ENCODE peak calls at places on chromosomes 4 and X, in seven cellular contexts. C is NCI-H748 treated with DMSO at 0.1 percent for 48 hours, O is omental fat pad, Y is RPMI8226, S is caudate nucleus, B is foreskin fibroblast, M is GM04504. E is an unnamed sample.

GRCh38 chr4:98747659-98748091 is 89.3 kb upstream of the TSPAN5 start:
- DNase-seq in C (no peak), O (no peak), Y (no peak), S (no peak), B (no peak), M (no peak), E (no peak)

GRCh38 chr4:186201535-186202230 is 10.3 kb downstream of the CYP4V2 start:
- DNase-seq in C (no peak), O (no peak), Y (peak), S (no peak), B (peak), M (no peak), E (no peak)

GRCh38 chrX:48798318-48798717 is 3.5 kb upstream of the HDAC6 start:
- DNase-seq in C (no peak), O (no peak), Y (no peak), S (no peak), B (no peak), M (no peak), E (no peak)

GRCh38 chr4:18397681-18398080 is 376.1 kb upstream of the LCORL start:
- DNase-seq in C (no peak), O (no peak), Y (no peak), S (no peak), B (no peak), M (no peak), E (no peak)

GRCh38 chrX:111164728-111165127 is 68.7 kb downstream of the PAK3 start:
- DNase-seq in C (no peak), O (no peak), Y (no peak), S (no peak), B (no peak), M (no peak), E (no peak)

GRCh38 chr4:98260047-98260578 is 1.1 kb upstream of the RAP1GDS1 start:
- DNase-seq in C (peak), O (no peak), Y (peak), S (peak), B (no peak), M (peak), E (no peak)

GRCh38 chr4:27360651-27361347 is 500.2 kb downstream of the STIM2 start:
- DNase-seq in C (no peak), O (no peak), Y (no peak), S (no peak), B (peak), M (peak), E (no peak)

GRCh38 chr4:180557348-180557747 is 1685.9 kb upstream of the TENM3 start:
- DNase-seq in C (no peak), O (no peak), Y (no peak), S (no peak), B (no peak), M (no peak), E (no peak)

GRCh38 chr4:8202526-8203375 is 3.7 kb downstream of the SH3TC1 start:
- DNase-seq in C (no peak), O (no peak), Y (no peak), S (no peak), B (no peak), M (no peak), E (no peak)

GRCh38 chr4:85381968-85382367 is 93.0 kb upstream of the ARHGAP24 start:
- DNase-seq in C (no peak), O (no peak), Y (no peak), S (no peak), B (peak), M (no peak), E (no peak)

GRCh38 chr4:19239565-19239964 is 1012.1 kb upstream of the SLIT2 start:
- DNase-seq in C (no peak), O (no peak), Y (no peak), S (no peak), B (peak), M (no peak), E (no peak)

GRCh38 chr4:7625073-7625472 is 190.3 kb upstream of the PSAPL1 start:
- DNase-seq in C (no peak), O (no peak), Y (no peak), S (no peak), B (peak), M (peak), E (no peak)

GRCh38 chrX:151151668-151152267 is 24.6 kb upstream of the GPR50 start:
- DNase-seq in C (peak), O (no peak), Y (peak), S (no peak), B (peak), M (peak), E (peak)

GRCh38 chrX:20352504-20352903 is 85.8 kb upstream of the RPS6KA3 start:
- DNase-seq in C (no peak), O (no peak), Y (no peak), S (no peak), B (no peak), M (no peak), E (no peak)

GRCh38 chr4:167218022-167218608 is 16.2 kb downstream of the SPOCK3 start:
- DNase-seq in C (peak), O (no peak), Y (no peak), S (no peak), B (no peak), M (no peak), E (no peak)

GRCh38 chr4:176784816-176785215 is 7.9 kb downstream of the VEGFC start:
- DNase-seq in C (no peak), O (no peak), Y (no peak), S (no peak), B (no peak), M (no peak), E (no peak)

GRCh38 chr4:42654606-42655005 is 2.3 kb downstream of the ATP8A1 start:
- DNase-seq in C (no peak), O (no peak), Y (no peak), S (no peak), B (peak), M (peak), E (no peak)

GRCh38 chr4:188127157-188127874 is 11.9 kb upstream of the TRIML1 start:
- DNase-seq in C (no peak), O (no peak), Y (no peak), S (peak), B (peak), M (peak), E (no peak)

GRCh38 chr4:154164931-154165839 is 326.4 kb downstream of the DCHS2 start:
- DNase-seq in C (no peak), O (no peak), Y (peak), S (no peak), B (peak), M (peak), E (no peak)

GRCh38 chr4:140568507-140569306 is at the start of gene UCP1:
- DNase-seq in C (no peak), O (no peak), Y (no peak), S (no peak), B (peak), M (no peak), E (no peak)

GRCh38 chrX:79413009-79413408 is 45.9 kb upstream of the ITM2A start:
- DNase-seq in C (no peak), O (no peak), Y (peak), S (no peak), B (peak), M (no peak), E (no peak)

GRCh38 chr4:94934201-94934600 is 176.4 kb downstream of the BMPR1B start:
- DNase-seq in C (no peak), O (no peak), Y (no peak), S (no peak), B (peak), M (peak), E (no peak)

GRCh38 chr4:6308890-6309643 is 39.4 kb downstream of the WFS1 start:
- DNase-seq in C (no peak), O (no peak), Y (no peak), S (no peak), B (no peak), M (no peak), E (no peak)

GRCh38 chr4:125681240-125681639 is 366.5 kb downstream of the FAT4 start:
- DNase-seq in C (no peak), O (no peak), Y (no peak), S (no peak), B (no peak), M (no peak), E (no peak)

GRCh38 chr4:62644372-62644771 is 1444.2 kb downstream of the ADGRL3 start:
- DNase-seq in C (peak), O (no peak), Y (peak), S (no peak), B (no peak), M (no peak), E (no peak)

GRCh38 chr4:182680196-182680771 is 236.9 kb downstream of the DCTD start:
- DNase-seq in C (no peak), O (no peak), Y (no peak), S (no peak), B (no peak), M (no peak), E (no peak)

GRCh38 chr4:48237996-48238645 is 31.5 kb downstream of the TEC start:
- DNase-seq in C (no peak), O (no peak), Y (no peak), S (no peak), B (no peak), M (no peak), E (no peak)

GRCh38 chr4:59979061-59979460 is 1221.1 kb upstream of the ADGRL3 start:
- DNase-seq in C (no peak), O (no peak), Y (no peak), S (no peak), B (no peak), M (no peak), E (no peak)

GRCh38 chr4:103118171-103118570 is 18.5 kb upstream of the BDH2 start:
- DNase-seq in C (no peak), O (no peak), Y (no peak), S (no peak), B (no peak), M (no peak), E (no peak)

GRCh38 chr4:153573881-153574807 is 108.0 kb downstream of the TMEM131L start:
- DNase-seq in C (peak), O (peak), Y (peak), S (peak), B (peak), M (peak), E (peak)

GRCh38 chr4:74934016-74934821 is 1.3 kb downstream of the PARM1 start:
- DNase-seq in C (peak), O (no peak), Y (peak), S (peak), B (no peak), M (no peak), E (no peak)

GRCh38 chr4:103692615-103693014 is 27.2 kb downstream of the TACR3 start:
- DNase-seq in C (no peak), O (no peak), Y (no peak), S (no peak), B (no peak), M (no peak), E (no peak)

GRCh38 chrX:53538781-53539180 is 104.6 kb upstream of the HSD17B10 start:
- DNase-seq in C (no peak), O (no peak), Y (no peak), S (no peak), B (no peak), M (no peak), E (no peak)

GRCh38 chr4:168931215-168931650 is 78.8 kb downstream of the CBR4 start:
- DNase-seq in C (no peak), O (no peak), Y (no peak), S (no peak), B (no peak), M (no peak), E (no peak)

GRCh38 chr4:184237612-184238011 is 19.9 kb upstream of the ENPP6 start:
- DNase-seq in C (no peak), O (no peak), Y (no peak), S (no peak), B (no peak), M (no peak), E (no peak)

E was measured in CMK.